ENCODE peak calls at places on chromosome 3, in six cellular contexts. A is GM12891, T is HepG2, B is SK-N-SH, K is GM12878, H is H1. L is an unnamed sample.

GRCh38 chr3:155424041-155424605 is 130.6 kb upstream of the STRIT1 start:
- DNase-seq in T (no peak), H (no peak), A (no peak), K (no peak), B (no peak), L (no peak)

GRCh38 chr3:138186803-138187295 is 252 bp upstream of the ARMC8 start:
- DNase-seq in B (peak), A (no peak), T (no peak), K (peak), H (no peak), L (peak)

GRCh38 chr3:119588112-119588511 is 8.8 kb downstream of the ADPRH start:
- DNase-seq in K (no peak), T (no peak), B (no peak), H (no peak), A (no peak), L (no peak)

GRCh38 chr3:105842943-105843342 is 25.9 kb downstream of the CBLB start:
- DNase-seq in B (no peak), H (no peak), T (no peak), K (no peak), A (no peak), L (no peak)

GRCh38 chr3:118970819-118971218 is 63.8 kb downstream of the IGSF11 start:
- DNase-seq in A (no peak), K (no peak), T (no peak), B (peak), H (no peak), L (no peak)

GRCh38 chr3:154334973-154335420 is 10.7 kb upstream of the DHX36 start:
- DNase-seq in H (no peak), K (no peak), A (no peak), T (peak), B (peak), L (no peak)

GRCh38 chr3:49674491-49674983 is 386 bp downstream of the APEH start:
- DNase-seq in T (no peak), K (no peak), H (no peak), A (no peak), B (peak), L (no peak)

GRCh38 chr3:41000471-41000870 is 198.8 kb upstream of the CTNNB1 start:
- DNase-seq in K (no peak), B (no peak), T (no peak), H (no peak), A (no peak), L (no peak)

GRCh38 chr3:135623558-135623957 is 342.0 kb upstream of the PPP2R3A start:
- DNase-seq in K (no peak), B (no peak), A (no peak), T (no peak), H (no peak), L (no peak)

GRCh38 chr3:197083486-197083885 is 53.9 kb upstream of the MELTF start:
- DNase-seq in H (no peak), K (no peak), T (no peak), B (no peak), A (no peak), L (no peak)

GRCh38 chr3:179100652-179101051 is 29.0 kb upstream of the ZMAT3 start:
- DNase-seq in B (no peak), T (no peak), K (no peak), H (no peak), A (no peak), L (no peak)

GRCh38 chr3:64878372-64878771 is 190.6 kb upstream of the ADAMTS9 start:
- DNase-seq in H (no peak), K (no peak), A (no peak), B (no peak), T (no peak), L (no peak)

GRCh38 chr3:113166357-113166718 is 45.0 kb upstream of the BOC start:
- DNase-seq in K (no peak), A (no peak), B (no peak), H (no peak), T (no peak), L (no peak)

GRCh38 chr3:192940129-192940528 is 22.5 kb upstream of the MB21D2 start:
- DNase-seq in A (no peak), T (no peak), B (no peak), K (no peak), H (no peak), L (no peak)

GRCh38 chr3:38136272-38136806 is 588 bp downstream of the ACAA1 start:
- DNase-seq in T (no peak), K (no peak), B (peak), A (no peak), H (no peak), L (no peak)

GRCh38 chr3:43872301-43872700 is 181.6 kb downstream of the ABHD5 start:
- DNase-seq in K (no peak), B (peak), T (no peak), H (peak), A (no peak), L (no peak)

GRCh38 chr3:39750677-39751076 is 58.7 kb upstream of the MYRIP start:
- DNase-seq in K (no peak), H (no peak), A (no peak), B (no peak), T (no peak), L (no peak)

GRCh38 chr3:9715764-9716437 is 12.3 kb downstream of the CPNE9 start:
- DNase-seq in T (peak), A (no peak), K (no peak), H (no peak), B (no peak), L (no peak)

GRCh38 chr3:12994607-12995388 is 78.4 kb downstream of the IQSEC1 start:
- DNase-seq in T (peak), K (no peak), H (peak), B (peak), A (peak), L (peak)

GRCh38 chr3:39892068-39892467 is 82.7 kb downstream of the MYRIP start:
- DNase-seq in B (no peak), A (no peak), H (no peak), T (no peak), K (no peak), L (no peak)

GRCh38 chr3:113439576-113439975 is 1.7 kb downstream of the CFAP44 start:
- DNase-seq in A (no peak), T (no peak), B (no peak), K (no peak), H (no peak), L (no peak)

GRCh38 chr3:171230857-171231256 is 204.3 kb upstream of the SLC2A2 start:
- DNase-seq in A (no peak), H (no peak), B (no peak), T (no peak), K (no peak), L (no peak)

GRCh38 chr3:71087109-71088018 is 496.2 kb downstream of the FOXP1 start:
- DNase-seq in B (no peak), A (no peak), T (peak), K (peak), H (no peak), L (no peak)

GRCh38 chr3:13338231-13338630 is 81.9 kb downstream of the NUP210 start:
- DNase-seq in H (no peak), K (no peak), A (no peak), T (no peak), B (no peak), L (no peak)

GRCh38 chr3:43343778-43344177 is 57.4 kb downstream of the SNRK start:
- DNase-seq in A (no peak), B (no peak), T (no peak), H (no peak), K (no peak), L (no peak)

GRCh38 chr3:72270730-72271129 is 485.8 kb upstream of the PROK2 start:
- DNase-seq in H (no peak), T (no peak), A (no peak), B (no peak), K (no peak), L (no peak)

GRCh38 chr3:5758699-5759098 is 571.2 kb downstream of the EDEM1 start:
- DNase-seq in A (no peak), K (no peak), T (no peak), H (no peak), B (no peak), L (no peak)

GRCh38 chr3:64681827-64682226 is 6.0 kb downstream of the ADAMTS9 start:
- DNase-seq in K (no peak), A (no peak), B (no peak), T (no peak), H (no peak), L (no peak)

GRCh38 chr3:65126527-65127440 is 439.0 kb upstream of the ADAMTS9 start:
- DNase-seq in K (no peak), A (no peak), T (no peak), H (no peak), B (no peak), L (no peak)

GRCh38 chr3:110343945-110344344 is 727.7 kb upstream of the NECTIN3 start:
- DNase-seq in K (no peak), B (no peak), H (no peak), A (no peak), T (peak), L (no peak)

GRCh38 chr3:122893754-122894668 is 99.1 kb downstream of the SLC49A4 start:
- DNase-seq in A (no peak), B (peak), K (no peak), H (no peak), T (peak), L (no peak)

GRCh38 chr3:182370949-182371348 is 422.4 kb upstream of the ATP11B start:
- DNase-seq in H (no peak), T (no peak), K (no peak), B (no peak), A (no peak), L (no peak)

GRCh38 chr3:49747792-49748480 is 24.2 kb upstream of the GMPPB start:
- DNase-seq in H (no peak), B (no peak), K (no peak), T (peak), A (no peak), L (no peak)

GRCh38 chr3:33826688-33827087 is 28.3 kb downstream of the PDCD6IP start:
- DNase-seq in K (no peak), B (no peak), A (no peak), H (no peak), T (no peak), L (no peak)

GRCh38 chr3:101634591-101635196 is 42.2 kb downstream of the ZBTB11 start:
- DNase-seq in B (no peak), H (no peak), T (no peak), A (no peak), K (no peak), L (no peak)

GRCh38 chr3:124882749-124883148 is 4.4 kb downstream of the ITGB5 start:
- DNase-seq in A (no peak), B (no peak), T (no peak), H (no peak), K (no peak), L (no peak)

GRCh38 chr3:48492461-48493202 is 11.3 kb downstream of the SHISA5 start:
- DNase-seq in B (no peak), A (no peak), T (no peak), H (no peak), K (no peak), L (no peak)

GRCh38 chr3:71713041-71713440 is 12.2 kb downstream of the EIF4E3 start:
- DNase-seq in H (no peak), K (no peak), B (no peak), T (no peak), A (no peak), L (no peak)

GRCh38 chr3:126156468-126156867 is 23.9 kb downstream of the ALDH1L1 start:
- DNase-seq in H (peak), K (no peak), T (no peak), A (no peak), B (peak), L (no peak)

GRCh38 chr3:49721861-49722781 is 1.6 kb downstream of the GMPPB start:
- DNase-seq in H (no peak), T (no peak), A (no peak), K (no peak), B (no peak), L (peak)

DNA sequence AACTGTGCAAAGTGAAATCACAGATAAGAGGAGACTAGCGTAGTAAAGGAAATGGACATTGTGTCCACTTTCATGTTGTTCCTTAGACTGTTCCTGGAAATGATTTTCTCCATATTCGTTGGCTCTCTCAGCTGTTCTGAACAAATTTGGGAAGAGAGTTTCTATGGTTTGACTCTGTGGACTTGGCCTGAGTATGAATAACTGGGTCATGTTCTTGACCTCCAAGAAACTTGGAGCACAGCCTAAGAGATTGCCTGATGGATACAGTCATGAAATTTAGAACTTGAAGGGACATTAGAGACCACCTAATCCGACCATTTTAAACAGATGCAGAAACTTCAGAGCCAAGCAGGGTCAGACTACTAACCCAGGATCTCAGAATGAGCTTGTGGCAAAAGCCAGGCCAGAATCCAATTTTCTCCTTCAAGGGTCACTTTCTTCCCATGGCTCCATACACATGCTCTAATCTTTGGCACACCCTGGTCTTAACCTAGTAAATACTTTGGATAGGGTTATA is 430.4 kb downstream of the RBMS3 start:
- DNase-seq in K (no peak), H (no peak), T (no peak), A (no peak), B (no peak), L (no peak)
- TF ChIP-seq POLR2AphosphoS5 in K (no peak), H (no peak), T (no peak), A (no peak), B (no peak), L (no peak)

DNA sequence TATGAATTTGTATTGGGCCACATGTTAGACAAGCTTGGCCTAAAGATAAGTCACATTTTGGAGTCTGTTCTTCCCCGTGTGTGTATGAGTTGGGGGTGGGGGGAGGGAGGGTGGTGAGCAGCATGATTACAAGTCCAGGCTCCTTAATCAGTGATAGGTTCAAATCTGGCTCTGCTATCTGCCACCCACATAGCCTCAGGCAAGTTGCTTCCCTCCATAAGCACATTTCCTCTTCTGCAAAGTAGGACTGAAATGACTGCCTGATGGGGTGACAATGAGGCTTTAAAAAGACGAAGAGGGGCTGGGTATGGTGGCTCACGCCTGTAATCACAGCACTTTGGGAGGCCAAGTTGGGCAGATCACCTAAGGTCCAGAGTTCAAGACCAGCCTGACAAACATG is 1.0 kb upstream of the SPATA12 start:
- DNase-seq in A (no peak), H (no peak), T (no peak), B (peak), K (no peak), L (no peak)
- TF ChIP-seq TAF1 in A (no peak), H (no peak), T (no peak), B (no peak), K (no peak), L (no peak)

GRCh38 chr3:194315088-194315964 is 35.8 kb downstream of the CPN2 start:
- DNase-seq in H (peak), A (peak), B (peak), K (peak), T (peak), L (peak)
- TF ChIP-seq POLR2AphosphoS5 in H (no peak), A (no peak), B (no peak), K (no peak), T (no peak), L (no peak)

GRCh38 chr3:141279074-141279945 is 47.7 kb downstream of the PXYLP1 start:
- DNase-seq in K (no peak), B (peak), A (no peak), H (no peak), T (peak), L (no peak)

GRCh38 chr3:141277451-141277850 is 45.8 kb downstream of the PXYLP1 start:
- DNase-seq in K (no peak), T (no peak), A (no peak), H (no peak), B (no peak), L (no peak)

GRCh38 chr3:141280690-141281089 is 49.1 kb downstream of the PXYLP1 start:
- DNase-seq in T (no peak), A (no peak), K (no peak), H (no peak), B (no peak), L (no peak)

GRCh38 chr3:141278196-141279073 is 46.8 kb downstream of the PXYLP1 start:
- DNase-seq in T (no peak), K (no peak), A (no peak), B (no peak), H (no peak), L (no peak)

DNA sequence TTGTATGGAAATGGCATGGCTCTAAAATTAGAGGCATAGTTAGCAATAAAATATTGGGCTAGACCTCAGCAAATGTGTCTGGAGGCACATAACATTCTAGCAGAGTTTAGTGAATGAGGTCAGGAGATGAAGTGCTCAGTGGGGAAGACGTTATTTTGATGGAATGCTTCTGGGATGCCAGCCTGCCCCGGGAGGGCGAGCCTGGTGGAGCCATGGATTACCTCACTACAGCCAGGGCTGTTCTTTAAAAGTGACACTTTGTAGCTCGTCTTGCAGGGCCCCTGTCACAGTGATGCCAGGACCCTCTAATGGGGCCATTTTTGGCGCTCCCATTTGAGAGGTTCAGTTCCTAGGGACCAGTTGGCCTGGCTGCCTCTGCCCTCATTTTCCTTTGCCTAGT is 48.5 kb downstream of the PXYLP1 start:
- DNase-seq in K (no peak), T (no peak), A (no peak), H (no peak), B (no peak), L (no peak)
- TF ChIP-seq TAF1 in K (no peak), T (no peak), A (no peak), H (no peak), B (no peak), L (no peak)

GRCh38 chr3:161400650-161401049 is 29.3 kb upstream of the SPTSSB start:
- DNase-seq in A (no peak), H (no peak), T (no peak), K (no peak), B (no peak), L (no peak)

GRCh38 chr3:161405836-161406235 is 34.5 kb upstream of the SPTSSB start:
- DNase-seq in T (no peak), H (no peak), K (no peak), B (no peak), A (no peak), L (no peak)

GRCh38 chr3:161403251-161403650 is 31.9 kb upstream of the SPTSSB start:
- DNase-seq in A (no peak), T (no peak), B (no peak), H (no peak), K (no peak), L (no peak)

GRCh38 chr3:161405087-161405486 is 33.8 kb upstream of the SPTSSB start:
- DNase-seq in B (no peak), A (no peak), T (no peak), H (no peak), K (no peak), L (no peak)

GRCh38 chr3:161401389-161401788 is 30.1 kb upstream of the SPTSSB start:
- DNase-seq in B (peak), H (no peak), T (no peak), K (no peak), A (no peak), L (no peak)
- TF ChIP-seq POLR2AphosphoS5 in B (peak), H (no peak), T (no peak), K (no peak), A (no peak), L (no peak)

DNA sequence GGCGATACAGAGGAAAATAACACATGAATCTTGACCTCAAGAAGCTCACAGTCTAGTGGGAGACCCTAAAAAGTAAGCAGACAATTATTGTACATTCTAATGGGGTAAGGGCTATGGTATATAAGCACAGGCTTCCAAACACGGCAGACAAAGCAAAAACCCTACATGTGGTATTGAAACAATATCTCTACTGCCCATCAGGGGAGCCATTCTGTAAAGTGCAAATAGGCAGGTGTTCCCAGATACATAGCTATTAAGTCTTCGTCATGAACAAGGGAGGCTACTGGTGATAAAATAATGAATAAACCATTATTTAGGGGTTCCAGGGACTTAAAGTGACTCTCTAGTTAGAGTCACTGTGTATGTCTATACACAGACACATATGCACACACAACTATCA is 38.6 kb upstream of the ASB14 start:
- DNase-seq in B (no peak), A (no peak), K (no peak), T (peak), H (no peak), L (no peak)
- TF ChIP-seq TAF1 in B (no peak), A (no peak), K (no peak), T (no peak), H (no peak), L (no peak)

DNA sequence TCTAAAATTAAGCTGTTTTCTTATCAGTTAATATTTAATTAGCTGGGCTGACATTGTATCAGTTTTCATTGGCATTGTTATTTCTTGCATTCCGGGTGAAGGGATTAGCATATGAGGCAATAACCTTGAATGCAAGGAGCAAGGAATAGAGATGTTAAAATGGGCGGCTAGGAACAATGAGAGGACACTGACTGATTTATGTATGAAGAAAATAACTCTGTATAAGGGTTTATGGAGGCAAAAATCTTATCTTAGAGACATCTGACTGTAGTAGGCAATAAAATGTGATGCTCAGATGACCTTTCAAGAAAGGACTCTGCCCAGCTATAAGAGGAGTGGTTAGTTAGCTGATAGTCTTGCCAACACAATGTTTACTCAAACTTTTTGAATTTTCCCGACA is 158.3 kb downstream of the EFHB start:
- DNase-seq in A (no peak), H (no peak), B (no peak), T (no peak), K (no peak), L (no peak)
- TF ChIP-seq POLR2AphosphoS5 in A (no peak), H (no peak), B (no peak), T (no peak), K (no peak), L (no peak)